ENCODE peak calls at places on chromosomes 3 and 15, in four cellular contexts. One of them, this sample, is unnamed.

GRCh38 chr3:5806192-5806591 is 618.7 kb downstream of the EDEM1 start:
- DNase-seq in A549: peak
- DNase-seq in spleen: no peak
- DNase-seq in CD8-positive, alpha-beta memory T cell: no peak
- DNase-seq in this sample: no peak

GRCh38 chr3:127171721-127172120 is 21.2 kb upstream of the PRR23E start:
- DNase-seq in A549: no peak
- DNase-seq in spleen: no peak
- DNase-seq in CD8-positive, alpha-beta memory T cell: no peak
- DNase-seq in this sample: no peak

GRCh38 chr3:122576174-122576940 is 1.1 kb upstream of the PARP15 start:
- DNase-seq in A549: no peak
- DNase-seq in spleen: no peak
- DNase-seq in CD8-positive, alpha-beta memory T cell: no peak
- DNase-seq in this sample: no peak

GRCh38 chr15:80923668-80924067 is 66.0 kb downstream of the MESD start:
- DNase-seq in A549: no peak
- DNase-seq in spleen: no peak
- DNase-seq in CD8-positive, alpha-beta memory T cell: no peak
- DNase-seq in this sample: no peak

GRCh38 chr15:72968531-72968922 is 83.7 kb upstream of the NEO1 start:
- DNase-seq in A549: peak
- DNase-seq in spleen: no peak
- DNase-seq in CD8-positive, alpha-beta memory T cell: no peak
- DNase-seq in this sample: peak

GRCh38 chr3:192887047-192887446 is 30.6 kb downstream of the MB21D2 start:
- DNase-seq in A549: peak
- DNase-seq in spleen: no peak
- DNase-seq in CD8-positive, alpha-beta memory T cell: no peak
- DNase-seq in this sample: no peak

GRCh38 chr3:115980709-115981108 is 357.4 kb downstream of the GAP43 start:
- DNase-seq in A549: no peak
- DNase-seq in spleen: no peak
- DNase-seq in CD8-positive, alpha-beta memory T cell: no peak
- DNase-seq in this sample: no peak

GRCh38 chr15:25693321-25694237 is 169.5 kb downstream of the ATP10A start:
- DNase-seq in A549: peak
- DNase-seq in spleen: peak
- DNase-seq in CD8-positive, alpha-beta memory T cell: no peak
- DNase-seq in this sample: no peak

GRCh38 chr3:84960581-84960980 is 1.8 kb downstream of the CADM2 start:
- DNase-seq in A549: no peak
- DNase-seq in spleen: no peak
- DNase-seq in CD8-positive, alpha-beta memory T cell: no peak
- DNase-seq in this sample: no peak

GRCh38 chr3:100032262-100032661 is 82.0 kb downstream of the FILIP1L start:
- DNase-seq in A549: peak
- DNase-seq in spleen: no peak
- DNase-seq in CD8-positive, alpha-beta memory T cell: no peak
- DNase-seq in this sample: no peak

GRCh38 chr3:181755959-181756358 is 44.2 kb downstream of the SOX2 start:
- DNase-seq in A549: no peak
- DNase-seq in spleen: no peak
- DNase-seq in CD8-positive, alpha-beta memory T cell: no peak
- DNase-seq in this sample: no peak

GRCh38 chr3:52001443-52001974 is 5.8 kb upstream of the RPL29 start:
- DNase-seq in A549: peak
- DNase-seq in spleen: peak
- DNase-seq in CD8-positive, alpha-beta memory T cell: peak
- DNase-seq in this sample: peak

GRCh38 chr3:124663690-124664089 is 66.6 kb upstream of the UMPS start:
- DNase-seq in A549: peak
- DNase-seq in spleen: no peak
- DNase-seq in CD8-positive, alpha-beta memory T cell: no peak
- DNase-seq in this sample: no peak

GRCh38 chr15:74821091-74821789 is 5.2 kb upstream of the CPLX3 start:
- DNase-seq in A549: no peak
- DNase-seq in spleen: no peak
- DNase-seq in CD8-positive, alpha-beta memory T cell: no peak
- DNase-seq in this sample: no peak

GRCh38 chr3:129034650-129035049 is 25.9 kb upstream of the GP9 start:
- DNase-seq in A549: no peak
- DNase-seq in spleen: no peak
- DNase-seq in CD8-positive, alpha-beta memory T cell: no peak
- DNase-seq in this sample: no peak

GRCh38 chr3:155704771-155705559 is 39.9 kb downstream of the PLCH1 start:
- DNase-seq in A549: no peak
- DNase-seq in spleen: no peak
- DNase-seq in CD8-positive, alpha-beta memory T cell: no peak
- DNase-seq in this sample: no peak

GRCh38 chr15:70892912-70893560 is 410 bp downstream of the LRRC49 start:
- DNase-seq in A549: peak
- DNase-seq in spleen: peak
- DNase-seq in CD8-positive, alpha-beta memory T cell: no peak
- DNase-seq in this sample: peak

GRCh38 chr3:169264711-169265110 is 398.8 kb downstream of the MECOM start:
- DNase-seq in A549: no peak
- DNase-seq in spleen: no peak
- DNase-seq in CD8-positive, alpha-beta memory T cell: no peak
- DNase-seq in this sample: peak

GRCh38 chr3:11604139-11604895 is 39.4 kb downstream of the VGLL4 start:
- DNase-seq in A549: no peak
- DNase-seq in spleen: no peak
- DNase-seq in CD8-positive, alpha-beta memory T cell: no peak
- DNase-seq in this sample: no peak

GRCh38 chr3:151604941-151605340 is 128.8 kb upstream of the AADACL2 start:
- DNase-seq in A549: no peak
- DNase-seq in spleen: no peak
- DNase-seq in CD8-positive, alpha-beta memory T cell: no peak
- DNase-seq in this sample: no peak

GRCh38 chr3:132964267-132964666 is 73.9 kb upstream of the TMEM108 start:
- DNase-seq in A549: no peak
- DNase-seq in spleen: no peak
- DNase-seq in CD8-positive, alpha-beta memory T cell: no peak
- DNase-seq in this sample: no peak

GRCh38 chr3:55485208-55485791 is 1.8 kb downstream of the WNT5A start:
- DNase-seq in A549: peak
- DNase-seq in spleen: peak
- DNase-seq in CD8-positive, alpha-beta memory T cell: no peak
- DNase-seq in this sample: peak

GRCh38 chr3:177201707-177202397 is 4.6 kb upstream of the TBL1XR1 start:
- DNase-seq in A549: no peak
- DNase-seq in spleen: no peak
- DNase-seq in CD8-positive, alpha-beta memory T cell: peak
- DNase-seq in this sample: peak

GRCh38 chr15:70504305-70504951 is 258.9 kb downstream of the UACA start:
- DNase-seq in A549: peak
- DNase-seq in spleen: peak
- DNase-seq in CD8-positive, alpha-beta memory T cell: no peak
- DNase-seq in this sample: peak

GRCh38 chr3:69231929-69232437 is 109.6 kb upstream of the LMOD3 start:
- DNase-seq in A549: peak
- DNase-seq in spleen: no peak
- DNase-seq in CD8-positive, alpha-beta memory T cell: no peak
- DNase-seq in this sample: peak

GRCh38 chr3:45465192-45465591 is 76.8 kb downstream of the LARS2 start:
- DNase-seq in A549: no peak
- DNase-seq in spleen: no peak
- DNase-seq in CD8-positive, alpha-beta memory T cell: no peak
- DNase-seq in this sample: no peak

GRCh38 chr3:111715911-111716523 is 120.9 kb upstream of the ZBED2 start:
- DNase-seq in A549: peak
- DNase-seq in spleen: no peak
- DNase-seq in CD8-positive, alpha-beta memory T cell: no peak
- DNase-seq in this sample: peak

GRCh38 chr3:115099115-115099884 is 47.8 kb downstream of the ZBTB20 start:
- DNase-seq in A549: no peak
- DNase-seq in spleen: no peak
- DNase-seq in CD8-positive, alpha-beta memory T cell: no peak
- DNase-seq in this sample: no peak

GRCh38 chr3:20072422-20072821 is 32.2 kb downstream of the KAT2B start:
- DNase-seq in A549: no peak
- DNase-seq in spleen: no peak
- DNase-seq in CD8-positive, alpha-beta memory T cell: no peak
- DNase-seq in this sample: no peak

GRCh38 chr15:31338879-31339557 is 12.4 kb downstream of the KLF13 start:
- DNase-seq in A549: peak
- DNase-seq in spleen: peak
- DNase-seq in CD8-positive, alpha-beta memory T cell: peak
- DNase-seq in this sample: no peak

GRCh38 chr15:26115229-26115943 is 252.3 kb upstream of the ATP10A start:
- DNase-seq in A549: no peak
- DNase-seq in spleen: no peak
- DNase-seq in CD8-positive, alpha-beta memory T cell: no peak
- DNase-seq in this sample: no peak

GRCh38 chr15:66729339-66729951 is 27.4 kb downstream of the SMAD6 start:
- DNase-seq in A549: no peak
- DNase-seq in spleen: no peak
- DNase-seq in CD8-positive, alpha-beta memory T cell: no peak
- DNase-seq in this sample: no peak

GRCh38 chr15:100129677-100130076 is 212.1 kb downstream of the ADAMTS17 start:
- DNase-seq in A549: no peak
- DNase-seq in spleen: no peak
- DNase-seq in CD8-positive, alpha-beta memory T cell: no peak
- DNase-seq in this sample: no peak

GRCh38 chr3:93969443-93969842 is 4.3 kb downstream of the PROS1 start:
- DNase-seq in A549: peak
- DNase-seq in spleen: no peak
- DNase-seq in CD8-positive, alpha-beta memory T cell: no peak
- DNase-seq in this sample: no peak

GRCh38 chr15:91424001-91424400 is 323.9 kb downstream of the SV2B start:
- DNase-seq in A549: no peak
- DNase-seq in spleen: no peak
- DNase-seq in CD8-positive, alpha-beta memory T cell: no peak
- DNase-seq in this sample: no peak

GRCh38 chr3:105323274-105323599 is 43.5 kb upstream of the ALCAM start:
- DNase-seq in A549: no peak
- DNase-seq in spleen: no peak
- DNase-seq in CD8-positive, alpha-beta memory T cell: no peak
- DNase-seq in this sample: no peak

GRCh38 chr3:196127308-196128040 is 45.6 kb upstream of the TFRC start:
- DNase-seq in A549: no peak
- DNase-seq in spleen: no peak
- DNase-seq in CD8-positive, alpha-beta memory T cell: peak
- DNase-seq in this sample: peak

GRCh38 chr15:60003243-60004018 is 680 bp upstream of the FOXB1 start:
- DNase-seq in A549: no peak
- DNase-seq in spleen: no peak
- DNase-seq in CD8-positive, alpha-beta memory T cell: no peak
- DNase-seq in this sample: no peak

GRCh38 chr15:60004846-60005351 is 788 bp downstream of the FOXB1 start:
- DNase-seq in A549: peak
- DNase-seq in spleen: no peak
- DNase-seq in CD8-positive, alpha-beta memory T cell: no peak
- DNase-seq in this sample: no peak

GRCh38 chr15:60005352-60006202 is 1.5 kb downstream of the FOXB1 start:
- DNase-seq in A549: no peak
- DNase-seq in spleen: peak
- DNase-seq in CD8-positive, alpha-beta memory T cell: no peak
- DNase-seq in this sample: no peak

GRCh38 chr15:60002528-60003218 is 1.4 kb upstream of the FOXB1 start:
- DNase-seq in A549: no peak
- DNase-seq in spleen: no peak
- DNase-seq in CD8-positive, alpha-beta memory T cell: no peak
- DNase-seq in this sample: no peak

GRCh38 chr15:60004019-60004845 is at the start of gene FOXB1:
- DNase-seq in A549: no peak
- DNase-seq in spleen: no peak
- DNase-seq in CD8-positive, alpha-beta memory T cell: no peak
- DNase-seq in this sample: no peak
- H3K4me3 ChIP-seq in A549: peak
- H3K4me3 ChIP-seq in spleen: peak
- H3K4me3 ChIP-seq in CD8-positive, alpha-beta memory T cell: peak
- H3K4me3 ChIP-seq in this sample: no peak

GRCh38 chr15:68820589-68821189 is at the start of gene ANP32A:
- DNase-seq in A549: peak
- DNase-seq in spleen: peak
- DNase-seq in CD8-positive, alpha-beta memory T cell: peak
- DNase-seq in this sample: peak
- H3K4me3 ChIP-seq in A549: peak
- H3K4me3 ChIP-seq in spleen: peak
- H3K4me3 ChIP-seq in CD8-positive, alpha-beta memory T cell: peak
- H3K4me3 ChIP-seq in this sample: peak

DNA sequence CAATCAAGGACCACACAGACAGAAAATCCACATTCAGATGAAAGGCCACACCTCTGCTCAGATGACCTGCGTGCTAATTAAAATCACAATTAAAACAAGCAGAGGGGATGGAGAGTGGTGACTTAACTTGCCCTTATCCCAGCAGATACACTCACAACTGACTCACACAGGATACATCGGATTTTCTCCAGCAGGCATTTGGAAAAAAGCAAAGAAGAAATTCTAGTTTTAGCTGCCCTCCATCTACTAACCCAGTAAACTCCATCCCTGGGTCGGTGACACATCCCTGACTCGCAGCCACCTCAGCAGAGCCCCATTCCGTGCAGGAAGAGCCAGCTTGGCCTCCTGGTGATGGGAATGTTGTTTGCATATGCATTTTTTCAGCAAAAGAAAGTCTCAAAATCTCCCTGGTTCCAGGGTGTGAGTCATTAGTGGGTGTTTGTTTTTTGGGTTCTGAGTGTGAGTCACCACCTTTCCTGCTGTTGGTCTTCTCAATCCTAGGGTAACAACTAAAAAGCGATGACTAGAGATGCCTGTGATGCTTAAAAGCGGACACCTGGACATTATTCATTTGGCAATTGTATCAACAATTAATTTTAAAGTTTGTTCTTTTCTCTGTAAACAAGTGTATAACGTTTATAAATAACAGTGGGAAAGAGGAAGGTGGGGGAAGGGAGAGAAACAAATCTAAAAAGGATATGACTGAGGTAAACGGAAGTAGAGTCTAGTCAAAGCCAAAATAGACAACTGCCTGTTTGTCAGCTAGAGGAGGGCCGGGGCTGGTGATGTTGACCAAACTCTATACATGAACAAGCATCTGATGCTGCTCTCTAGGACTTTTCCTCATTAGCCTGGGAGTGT is 49.8 kb upstream of the SLC4A7 start:
- DNase-seq in A549: peak
- DNase-seq in spleen: no peak
- DNase-seq in CD8-positive, alpha-beta memory T cell: peak
- DNase-seq in this sample: peak
- H3K4me3 ChIP-seq in A549: peak
- H3K4me3 ChIP-seq in spleen: no peak
- H3K4me3 ChIP-seq in CD8-positive, alpha-beta memory T cell: no peak
- H3K4me3 ChIP-seq in this sample: no peak

GRCh38 chr3:10602769-10603768 is 97.7 kb upstream of the ATP2B2 start:
- DNase-seq in A549: no peak
- DNase-seq in spleen: peak
- DNase-seq in CD8-positive, alpha-beta memory T cell: peak
- DNase-seq in this sample: no peak
- H3K4me3 ChIP-seq in A549: no peak
- H3K4me3 ChIP-seq in spleen: no peak
- H3K4me3 ChIP-seq in CD8-positive, alpha-beta memory T cell: peak
- H3K4me3 ChIP-seq in this sample: no peak